ENCODE peak calls at places on chromosomes 12 and 14, in six cellular contexts. One of them, this sample, is unnamed.

GRCh38 chr14:51176819-51177218 is 63.2 kb upstream of the TMX1 start:
- DNase-seq in upper lobe of right lung: no peak
- DNase-seq in endodermal cell: no peak
- DNase-seq in neural progenitor cell: peak
- DNase-seq in left ventricle myocardium inferior: no peak
- DNase-seq in stomach: no peak
- DNase-seq in this sample: no peak

GRCh38 chr12:67419810-67420209 is 150.7 kb downstream of the CAND1 start:
- DNase-seq in upper lobe of right lung: no peak
- DNase-seq in stomach: no peak
- DNase-seq in left ventricle myocardium inferior: no peak
- DNase-seq in neural progenitor cell: peak
- DNase-seq in endodermal cell: peak
- DNase-seq in this sample: no peak

GRCh38 chr12:124543052-124543590 is 24.3 kb downstream of the NCOR2 start:
- DNase-seq in stomach: no peak
- DNase-seq in endodermal cell: no peak
- DNase-seq in upper lobe of right lung: no peak
- DNase-seq in left ventricle myocardium inferior: no peak
- DNase-seq in neural progenitor cell: no peak
- DNase-seq in this sample: no peak

GRCh38 chr14:21999400-21999799 is 325.8 kb upstream of the OR4E1 start:
- DNase-seq in neural progenitor cell: no peak
- DNase-seq in stomach: no peak
- DNase-seq in upper lobe of right lung: no peak
- DNase-seq in endodermal cell: no peak
- DNase-seq in left ventricle myocardium inferior: no peak
- DNase-seq in this sample: no peak

GRCh38 chr12:12784911-12785814 is at the start of gene APOLD1:
- DNase-seq in endodermal cell: peak
- DNase-seq in neural progenitor cell: peak
- DNase-seq in upper lobe of right lung: no peak
- DNase-seq in stomach: no peak
- DNase-seq in left ventricle myocardium inferior: peak
- DNase-seq in this sample: no peak

GRCh38 chr14:78902010-78902623 is 731.9 kb downstream of the NRXN3 start:
- DNase-seq in neural progenitor cell: peak
- DNase-seq in left ventricle myocardium inferior: peak
- DNase-seq in stomach: peak
- DNase-seq in endodermal cell: peak
- DNase-seq in upper lobe of right lung: no peak
- DNase-seq in this sample: no peak

GRCh38 chr12:5171701-5172100 is 128.0 kb downstream of the KCNA5 start:
- DNase-seq in upper lobe of right lung: no peak
- DNase-seq in left ventricle myocardium inferior: no peak
- DNase-seq in stomach: no peak
- DNase-seq in neural progenitor cell: peak
- DNase-seq in endodermal cell: peak
- DNase-seq in this sample: no peak

GRCh38 chr14:61752626-61753025 is 9.6 kb upstream of the SNAPC1 start:
- DNase-seq in neural progenitor cell: no peak
- DNase-seq in upper lobe of right lung: no peak
- DNase-seq in left ventricle myocardium inferior: no peak
- DNase-seq in endodermal cell: no peak
- DNase-seq in stomach: no peak
- DNase-seq in this sample: no peak

GRCh38 chr12:19298837-19299605 is 140.3 kb upstream of the AEBP2 start:
- DNase-seq in endodermal cell: no peak
- DNase-seq in neural progenitor cell: no peak
- DNase-seq in upper lobe of right lung: no peak
- DNase-seq in stomach: no peak
- DNase-seq in left ventricle myocardium inferior: no peak
- DNase-seq in this sample: no peak

GRCh38 chr12:18684430-18684829 is 53.4 kb downstream of the PLCZ1 start:
- DNase-seq in endodermal cell: no peak
- DNase-seq in neural progenitor cell: no peak
- DNase-seq in upper lobe of right lung: no peak
- DNase-seq in stomach: no peak
- DNase-seq in left ventricle myocardium inferior: no peak
- DNase-seq in this sample: no peak

GRCh38 chr14:79443602-79444001 is 767.7 kb downstream of the DIO2 start:
- DNase-seq in neural progenitor cell: no peak
- DNase-seq in left ventricle myocardium inferior: no peak
- DNase-seq in stomach: no peak
- DNase-seq in endodermal cell: no peak
- DNase-seq in upper lobe of right lung: no peak
- DNase-seq in this sample: no peak

GRCh38 chr14:59310644-59311043 is 122.2 kb downstream of the DAAM1 start:
- DNase-seq in left ventricle myocardium inferior: no peak
- DNase-seq in upper lobe of right lung: no peak
- DNase-seq in stomach: no peak
- DNase-seq in endodermal cell: no peak
- DNase-seq in neural progenitor cell: no peak
- DNase-seq in this sample: no peak

GRCh38 chr12:132487311-132487741 is 2.6 kb upstream of the FBRSL1 start:
- DNase-seq in endodermal cell: no peak
- DNase-seq in upper lobe of right lung: no peak
- DNase-seq in neural progenitor cell: no peak
- DNase-seq in stomach: no peak
- DNase-seq in left ventricle myocardium inferior: no peak
- DNase-seq in this sample: peak

GRCh38 chr12:62256408-62257079 is 3.7 kb upstream of the USP15 start:
- DNase-seq in neural progenitor cell: no peak
- DNase-seq in stomach: no peak
- DNase-seq in left ventricle myocardium inferior: no peak
- DNase-seq in upper lobe of right lung: no peak
- DNase-seq in endodermal cell: no peak
- DNase-seq in this sample: no peak

GRCh38 chr14:29892327-29892726 is 35.3 kb downstream of the PRKD1 start:
- DNase-seq in stomach: no peak
- DNase-seq in upper lobe of right lung: no peak
- DNase-seq in left ventricle myocardium inferior: no peak
- DNase-seq in neural progenitor cell: no peak
- DNase-seq in endodermal cell: no peak
- DNase-seq in this sample: no peak

GRCh38 chr14:100664841-100665425 is 61.8 kb upstream of the DLK1 start:
- DNase-seq in stomach: no peak
- DNase-seq in upper lobe of right lung: no peak
- DNase-seq in endodermal cell: peak
- DNase-seq in left ventricle myocardium inferior: peak
- DNase-seq in neural progenitor cell: no peak
- DNase-seq in this sample: no peak

GRCh38 chr12:122989443-122989839 is 9.0 kb downstream of the ARL6IP4 start:
- DNase-seq in upper lobe of right lung: no peak
- DNase-seq in endodermal cell: no peak
- DNase-seq in neural progenitor cell: no peak
- DNase-seq in stomach: no peak
- DNase-seq in left ventricle myocardium inferior: no peak
- DNase-seq in this sample: no peak

GRCh38 chr14:75909630-75910029 is 72.2 kb downstream of the TGFB3 start:
- DNase-seq in neural progenitor cell: no peak
- DNase-seq in left ventricle myocardium inferior: no peak
- DNase-seq in stomach: no peak
- DNase-seq in endodermal cell: no peak
- DNase-seq in upper lobe of right lung: no peak
- DNase-seq in this sample: no peak

GRCh38 chr12:127450822-127451221 is 816.1 kb upstream of the TMEM132C start:
- DNase-seq in endodermal cell: no peak
- DNase-seq in left ventricle myocardium inferior: no peak
- DNase-seq in stomach: no peak
- DNase-seq in upper lobe of right lung: no peak
- DNase-seq in neural progenitor cell: no peak
- DNase-seq in this sample: no peak

GRCh38 chr12:27460471-27460978 is 14.0 kb downstream of the SMCO2 start:
- DNase-seq in stomach: no peak
- DNase-seq in endodermal cell: no peak
- DNase-seq in neural progenitor cell: no peak
- DNase-seq in left ventricle myocardium inferior: no peak
- DNase-seq in upper lobe of right lung: no peak
- DNase-seq in this sample: no peak

GRCh38 chr12:75953312-75953906 is 78.2 kb downstream of the PHLDA1 start:
- DNase-seq in left ventricle myocardium inferior: no peak
- DNase-seq in neural progenitor cell: no peak
- DNase-seq in endodermal cell: no peak
- DNase-seq in upper lobe of right lung: no peak
- DNase-seq in stomach: no peak
- DNase-seq in this sample: no peak

GRCh38 chr14:78010688-78011087 is 159.5 kb upstream of the NRXN3 start:
- DNase-seq in left ventricle myocardium inferior: no peak
- DNase-seq in upper lobe of right lung: no peak
- DNase-seq in neural progenitor cell: no peak
- DNase-seq in endodermal cell: no peak
- DNase-seq in stomach: no peak
- DNase-seq in this sample: no peak

GRCh38 chr12:7935773-7936581 is at the start of gene SLC2A3:
- DNase-seq in neural progenitor cell: peak
- DNase-seq in left ventricle myocardium inferior: peak
- DNase-seq in upper lobe of right lung: no peak
- DNase-seq in stomach: peak
- DNase-seq in endodermal cell: peak
- DNase-seq in this sample: no peak

GRCh38 chr14:91246051-91246852 is 1.7 kb upstream of the GPR68 start:
- DNase-seq in neural progenitor cell: no peak
- DNase-seq in stomach: no peak
- DNase-seq in upper lobe of right lung: no peak
- DNase-seq in left ventricle myocardium inferior: no peak
- DNase-seq in endodermal cell: no peak
- DNase-seq in this sample: no peak
- H3K27ac ChIP-seq in neural progenitor cell: no peak
- H3K27ac ChIP-seq in stomach: peak
- H3K27ac ChIP-seq in upper lobe of right lung: peak
- H3K27ac ChIP-seq in left ventricle myocardium inferior: no peak
- H3K27ac ChIP-seq in endodermal cell: no peak
- H3K27ac ChIP-seq in this sample: no peak

DNA sequence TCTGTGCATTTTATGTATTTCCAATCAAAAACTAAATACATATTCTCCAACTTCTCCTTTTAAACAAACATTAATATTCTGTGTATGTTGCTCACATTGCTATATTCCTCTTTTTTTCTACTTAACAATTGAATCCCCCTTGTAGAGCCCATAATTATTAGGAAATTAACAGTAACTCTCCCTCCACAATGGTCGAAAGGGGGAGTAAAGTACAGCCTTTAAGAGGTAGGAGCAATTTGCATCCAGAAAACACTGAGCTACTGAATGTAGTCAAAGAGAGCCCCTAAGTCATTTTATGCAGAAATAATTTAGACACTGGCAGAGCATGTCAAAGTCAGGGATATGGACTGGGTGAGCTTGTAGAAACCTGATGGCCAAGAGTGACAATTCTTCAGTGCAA is 57.2 kb upstream of the SCN8A start:
- DNase-seq in left ventricle myocardium inferior: no peak
- DNase-seq in neural progenitor cell: no peak
- DNase-seq in endodermal cell: no peak
- DNase-seq in stomach: no peak
- DNase-seq in upper lobe of right lung: no peak
- DNase-seq in this sample: no peak
- TF ChIP-seq CTCF in left ventricle myocardium inferior: no peak
- TF ChIP-seq CTCF in neural progenitor cell: peak
- TF ChIP-seq CTCF in endodermal cell: peak
- TF ChIP-seq CTCF in stomach: no peak
- TF ChIP-seq CTCF in upper lobe of right lung: no peak
- TF ChIP-seq CTCF in this sample: no peak

DNA sequence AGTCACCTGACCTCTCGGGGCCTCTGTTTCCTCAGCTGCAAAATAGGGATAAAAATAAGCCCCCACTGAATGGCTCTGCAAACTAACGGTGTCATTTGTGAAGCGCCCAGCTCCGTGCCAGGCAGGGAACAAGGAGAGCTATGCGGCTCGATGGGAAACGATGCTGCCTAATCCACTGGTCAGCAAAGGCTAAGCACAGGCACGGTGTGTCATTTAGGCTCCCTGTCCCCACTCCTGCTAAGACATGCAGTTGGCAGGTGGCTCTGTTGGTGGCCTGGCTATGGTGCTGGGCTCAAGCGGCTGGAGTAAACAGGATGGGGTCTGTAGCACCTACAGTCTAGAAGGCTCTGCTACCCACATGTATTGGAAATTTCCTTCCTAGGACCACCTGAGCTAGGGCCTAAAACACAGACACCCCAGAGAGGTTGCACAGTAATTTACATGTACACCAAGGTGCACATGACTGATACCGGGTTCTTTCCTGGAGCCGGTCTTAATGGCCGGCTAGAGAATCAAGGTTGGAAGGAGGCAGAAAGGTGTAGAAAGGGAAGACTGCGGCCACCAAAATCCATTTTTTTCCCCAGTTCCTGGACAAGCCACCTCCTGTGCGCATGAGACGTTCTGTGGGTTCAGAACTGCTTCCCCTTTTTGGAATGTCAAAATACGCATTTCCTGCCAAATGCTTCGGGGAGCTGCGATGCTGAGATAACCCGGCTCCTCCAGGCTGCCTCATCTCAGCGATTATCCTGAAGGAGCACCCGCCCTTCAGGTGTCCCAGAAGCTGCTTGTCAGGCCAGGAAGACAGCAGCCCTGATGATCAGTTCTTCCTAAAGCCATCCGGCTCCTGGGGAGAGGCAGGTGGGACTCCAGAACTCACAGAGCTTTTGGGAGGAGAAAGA is 1.0 kb downstream of the CACNA2D4 start:
- DNase-seq in left ventricle myocardium inferior: no peak
- DNase-seq in stomach: peak
- DNase-seq in upper lobe of right lung: no peak
- DNase-seq in endodermal cell: peak
- DNase-seq in neural progenitor cell: no peak
- DNase-seq in this sample: peak
- H3K27ac ChIP-seq in left ventricle myocardium inferior: peak
- H3K27ac ChIP-seq in stomach: no peak
- H3K27ac ChIP-seq in upper lobe of right lung: peak
- H3K27ac ChIP-seq in endodermal cell: no peak
- H3K27ac ChIP-seq in neural progenitor cell: peak
- H3K27ac ChIP-seq in this sample: peak

DNA sequence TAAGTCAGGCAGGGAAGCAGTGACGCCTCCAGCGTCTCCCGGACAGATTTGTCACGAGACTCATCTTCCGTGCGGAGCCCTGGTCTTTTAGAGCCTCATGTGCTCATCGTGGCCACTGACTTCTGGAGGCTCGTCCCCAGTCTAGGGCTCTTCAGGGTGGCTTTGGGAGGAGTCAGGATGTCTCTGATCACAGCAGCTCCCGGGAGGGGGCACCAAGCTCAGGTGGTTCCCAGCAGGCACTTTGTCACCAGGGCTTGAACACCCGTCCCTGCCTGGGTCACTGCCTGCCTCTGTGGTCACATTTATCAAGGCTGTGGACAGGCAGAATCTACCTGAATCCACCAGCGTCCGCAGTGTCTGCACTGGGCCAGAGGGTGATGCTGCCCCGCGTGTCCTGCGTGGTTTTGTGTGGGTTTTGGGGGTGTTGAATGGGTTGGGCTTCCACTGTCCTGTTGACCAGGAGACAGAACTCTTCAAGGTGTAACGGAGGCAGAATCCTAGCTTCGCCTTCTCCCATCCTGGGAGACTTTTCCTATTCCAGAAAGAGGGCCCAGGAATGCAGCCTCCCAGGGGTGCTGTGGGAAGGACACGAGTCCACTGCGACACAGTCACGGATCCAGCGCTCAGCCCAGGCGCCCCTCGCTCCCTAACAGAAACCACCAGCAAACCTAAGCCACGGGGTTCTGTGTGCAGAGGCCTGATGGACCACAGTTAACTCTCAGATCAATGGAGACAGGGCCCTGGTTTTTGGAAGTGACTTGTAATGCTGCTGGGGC is 132.3 kb downstream of the ADGRD1 start:
- DNase-seq in endodermal cell: peak
- DNase-seq in stomach: peak
- DNase-seq in left ventricle myocardium inferior: no peak
- DNase-seq in upper lobe of right lung: peak
- DNase-seq in neural progenitor cell: no peak
- DNase-seq in this sample: peak
- TF ChIP-seq CTCF in endodermal cell: no peak
- TF ChIP-seq CTCF in stomach: no peak
- TF ChIP-seq CTCF in left ventricle myocardium inferior: no peak
- TF ChIP-seq CTCF in upper lobe of right lung: no peak
- TF ChIP-seq CTCF in neural progenitor cell: no peak
- TF ChIP-seq CTCF in this sample: no peak

This sample was measured in right lobe of liver.